ENCODE peak calls at places on chromosomes 3 and 15, in eight cellular contexts. Z, P, R, V, L, N, X and H are unnamed samples.

GRCh38 chr3:146590521-146590920 is 14.6 kb downstream of the PLSCR5 start:
- DNase-seq in X (no peak), V (no peak), L (peak; percentile 40), Z (no peak), P (no peak), N (no peak), R (no peak), H (peak; percentile 24)

GRCh38 chr3:51198476-51198875 is 186.6 kb upstream of the MANF start:
- DNase-seq in X (peak; percentile 45), L (no peak), V (no peak), Z (no peak), R (no peak), N (no peak), P (peak; percentile 23), H (no peak)

GRCh38 chr15:80849308-80849707 is 70.1 kb downstream of the CEMIP start:
- DNase-seq in X (peak; percentile 93), N (no peak), Z (no peak), V (no peak), R (no peak), P (peak; percentile 91), L (peak; percentile 93), H (no peak)

GRCh38 chr3:111714305-111714704 is 119.2 kb upstream of the ZBED2 start:
- DNase-seq in V (no peak), X (no peak), L (peak; percentile 40), P (peak; percentile 63), N (no peak), Z (no peak), R (peak; percentile 40), H (no peak)

GRCh38 chr3:103002447-103002846 is 567.6 kb downstream of the ZPLD1 start:
- DNase-seq in N (no peak), Z (no peak), X (peak; percentile 77), V (no peak), R (no peak), L (no peak), P (no peak), H (no peak)

GRCh38 chr3:176906046-176906905 is 291.0 kb downstream of the TBL1XR1 start:
- DNase-seq in X (peak; percentile 93), Z (no peak), N (no peak), V (peak; percentile 6), R (no peak), L (peak; percentile 90), P (no peak), H (peak; percentile 88)

GRCh38 chr3:9915252-9916141 is 1.4 kb upstream of the IL17RC start:
- DNase-seq in P (no peak), N (no peak), L (peak; percentile 52), X (peak; percentile 41), Z (no peak), R (peak; percentile 78), V (peak; percentile 81), H (peak; percentile 50)

GRCh38 chr3:32120480-32120879 is 14.1 kb downstream of the GPD1L start:
- DNase-seq in N (no peak), V (no peak), R (no peak), P (no peak), L (no peak), X (no peak), Z (no peak), H (no peak)

GRCh38 chr15:25787855-25788521 is 75.1 kb downstream of the ATP10A start:
- DNase-seq in P (no peak), V (no peak), X (peak; percentile 48), N (no peak), R (no peak), L (peak; percentile 63), Z (no peak), H (no peak)

DNA sequence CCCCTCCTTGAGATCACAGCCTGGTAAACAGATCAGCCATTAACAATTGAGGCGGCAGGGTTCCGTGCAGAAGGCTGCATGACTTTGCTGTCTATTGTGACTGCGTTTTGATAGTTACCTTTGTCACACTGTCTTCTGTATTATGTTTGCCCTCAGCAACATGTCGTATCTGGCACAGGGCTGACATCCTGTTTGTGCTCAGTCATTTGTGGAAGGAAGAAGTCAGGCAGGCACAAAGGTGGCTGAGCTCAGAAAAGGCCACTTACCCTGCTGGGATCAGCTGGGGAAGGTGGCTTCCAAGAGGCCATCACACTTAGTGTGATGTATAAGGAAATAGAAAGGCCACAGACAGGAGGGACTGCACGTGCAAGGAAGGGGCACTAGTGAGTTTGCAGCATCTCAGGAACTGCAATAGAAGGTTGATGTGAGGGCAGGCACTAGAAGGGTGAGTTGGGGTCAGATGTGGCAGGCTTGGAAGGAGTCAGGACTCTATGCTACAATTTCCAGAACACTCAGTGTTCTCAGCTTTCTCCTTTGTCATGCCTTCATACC is 13.4 kb downstream of the PML start:
- DNase-seq in V (no peak), R (no peak), N (no peak), P (no peak), X (no peak), Z (no peak), L (no peak), H (no peak)
- H3K4me2 ChIP-seq in V (no peak overlapping the region), R (no peak overlapping the region), N (no peak overlapping the region), P (no peak overlapping the region), X (no peak overlapping the region), Z (no peak overlapping the region), L (no peak overlapping the region), H (no peak overlapping the region)

GRCh38 chr3:194824100-194824499 is 138.4 kb downstream of the FAM43A start:
- DNase-seq in R (no peak), N (no peak), V (no peak), P (no peak), Z (no peak), X (no peak), L (no peak), H (no peak)
- H3K4me2 ChIP-seq in R (no peak overlapping the region), N (no peak overlapping the region), V (no peak overlapping the region), P (no peak overlapping the region), Z (no peak overlapping the region), X (peak overlapping the region; percentile 35), L (no peak overlapping the region), H (no peak overlapping the region)

GRCh38 chr3:15527031-15527459 is 5.5 kb upstream of the COLQ start:
- DNase-seq in Z (peak; percentile 35), L (peak; percentile 30), R (peak; percentile 71), V (peak; percentile 84), X (no peak), N (no peak), P (no peak), H (no peak)
- H3K4me2 ChIP-seq in Z (no peak overlapping the region), L (no peak overlapping the region), R (no peak overlapping the region), V (no peak overlapping the region), X (no peak overlapping the region), N (no peak overlapping the region), P (no peak overlapping the region), H (no peak overlapping the region)

GRCh38 chr3:64685800-64686445 is 1.9 kb downstream of the ADAMTS9 start:
- DNase-seq in P (peak; percentile 95), Z (peak; percentile 94), L (peak; percentile 88), V (peak; percentile 84), N (peak; percentile 35), R (peak; percentile 95), X (peak; percentile 91), H (peak; percentile 96)

GRCh38 chr3:64687381-64687780 is 419 bp downstream of the ADAMTS9 start:
- DNase-seq in P (peak; percentile 28), X (no peak), L (no peak), Z (no peak), N (no peak), R (no peak), V (peak; percentile 79), H (peak; percentile 16)

GRCh38 chr3:64686446-64686908 is 1.3 kb downstream of the ADAMTS9 start:
- DNase-seq in X (peak; percentile 58), P (peak; percentile 66), Z (peak; percentile 63), V (peak; percentile 27), L (peak; percentile 52), N (no peak), R (peak; percentile 75), H (peak; percentile 77)

GRCh38 chr3:64685331-64685799 is 2.4 kb downstream of the ADAMTS9 start:
- DNase-seq in R (no peak), Z (no peak), L (peak; percentile 65), P (peak; percentile 39), X (peak; percentile 51), V (peak; percentile 36), N (no peak), H (no peak)

DNA sequence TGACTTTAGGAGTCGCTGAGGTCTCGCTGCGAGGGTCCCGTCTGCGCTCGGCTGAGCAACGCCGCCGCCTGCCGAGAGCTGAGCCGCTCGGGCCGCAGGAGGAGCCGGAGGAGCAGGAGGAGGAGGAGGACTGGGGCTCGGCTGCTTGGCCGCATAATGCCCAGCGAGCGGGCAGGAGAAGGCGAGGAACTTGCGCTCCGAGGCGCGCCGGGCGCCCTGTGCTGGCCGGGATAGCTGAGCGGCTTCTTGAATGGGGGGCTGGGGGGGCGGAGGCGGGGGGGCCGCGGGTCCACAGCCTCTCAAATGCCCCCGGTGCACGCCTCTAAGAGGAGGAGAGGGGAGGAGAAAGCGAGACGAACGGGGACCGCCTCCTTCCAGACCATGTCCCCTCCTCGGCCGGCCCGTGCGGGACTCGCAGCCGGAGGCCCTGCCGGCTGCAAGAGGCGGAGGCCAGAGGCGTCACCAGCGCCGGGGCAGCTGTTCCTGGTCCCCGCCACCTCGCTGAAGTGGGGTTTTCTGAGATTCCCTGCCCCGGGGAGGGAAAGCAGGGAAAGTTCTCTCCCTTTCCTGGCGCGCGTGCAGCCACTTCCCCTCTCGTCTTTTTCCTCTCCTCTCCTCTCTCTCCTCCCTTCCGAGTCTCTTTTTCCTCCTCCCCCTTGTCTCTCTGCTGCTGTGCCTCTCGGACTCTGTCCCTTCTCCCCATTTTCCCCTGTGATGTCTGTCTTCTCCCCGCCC is at the start of gene ADAMTS9:
- DNase-seq in P (peak; percentile 71), X (peak; percentile 56), Z (peak; percentile 78), V (peak; percentile 90), N (no peak), R (peak; percentile 92), L (peak; percentile 60), H (peak; percentile 87)
- H3K4me2 ChIP-seq in P (peak within 1 kb of the TSS; percentile 99), X (peak within 1 kb of the TSS; percentile 100), Z (peak within 1 kb of the TSS; percentile 83), V (peak within 1 kb of the TSS; percentile 98), N (peak within 1 kb of the TSS; percentile 93), R (peak within 1 kb of the TSS; percentile 97), L (peak within 1 kb of the TSS; percentile 87), H (peak within 1 kb of the TSS; percentile 94)

DNA sequence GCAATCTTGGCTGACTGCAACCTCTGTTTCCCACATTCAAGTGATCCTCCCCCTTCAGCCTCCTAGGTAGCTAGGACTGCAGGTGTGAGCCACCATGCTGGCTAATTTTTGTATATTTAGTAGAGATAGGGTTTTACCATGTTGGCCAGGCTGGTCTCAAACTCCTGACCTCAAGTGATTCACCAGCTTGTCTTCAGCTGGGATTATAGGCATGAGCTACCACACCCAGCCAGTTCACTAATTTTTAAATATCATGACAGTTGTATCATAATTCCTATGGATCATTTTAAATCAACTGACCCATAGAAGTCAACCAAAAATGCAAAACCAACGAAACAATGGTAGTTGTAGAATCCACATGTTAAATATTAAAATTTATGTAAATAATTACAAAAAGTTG is 35.1 kb downstream of the RAF1 start:
- DNase-seq in P (no peak), Z (no peak), V (no peak), L (no peak), N (no peak), R (no peak), X (no peak), H (no peak)
- H3K4me2 ChIP-seq in P (no peak overlapping the region), Z (no peak overlapping the region), V (no peak overlapping the region), L (no peak overlapping the region), N (no peak overlapping the region), R (no peak overlapping the region), X (no peak overlapping the region), H (no peak overlapping the region)

DNA sequence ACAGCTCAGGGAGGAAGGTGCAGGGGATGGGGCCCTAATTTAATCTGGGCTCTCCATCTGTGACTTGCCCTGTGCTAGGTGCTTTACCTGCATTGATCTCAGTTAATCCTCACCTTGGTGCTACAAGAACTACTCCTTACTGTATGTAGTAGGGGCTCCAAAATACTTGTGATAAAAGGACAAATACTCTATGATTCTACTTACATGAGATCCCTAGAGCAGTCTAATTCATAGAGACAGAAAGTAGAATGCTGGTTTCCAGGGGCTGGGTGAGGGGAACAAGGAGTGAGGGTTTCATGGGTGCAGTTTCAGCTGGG is 67.2 kb downstream of the SLC6A1 start:
- DNase-seq in V (no peak), X (no peak), L (no peak), P (no peak), N (no peak), Z (no peak), R (no peak), H (no peak)
- H3K4me2 ChIP-seq in V (no peak overlapping the region), X (no peak overlapping the region), L (no peak overlapping the region), P (no peak overlapping the region), N (no peak overlapping the region), Z (no peak overlapping the region), R (no peak overlapping the region), H (no peak overlapping the region)